ENCODE peak calls at places on chromosomes 6 and 20, in six cellular contexts. X is cardiac muscle cell, T is hepatocyte, D is ovary, Z is mammary epithelial cell, Q is thyroid gland. V is an unnamed sample. For H3K27me3, the result is how much of the 10 kb centered on the place peaks cover.

GRCh38 chr6:85669735-85670194 is 27.1 kb upstream of the SYNCRIP start:
- DNase-seq in T (no peak), D (no peak), Z (peak), X (peak), Q (no peak), V (no peak)

GRCh38 chr20:20594171-20594530 is 118.3 kb downstream of the RALGAPA2 start:
- DNase-seq in T (peak), Z (no peak), Q (no peak), D (no peak), X (peak), V (no peak)

GRCh38 chr20:3663031-3663701 is at the start of gene GFRA4:
- DNase-seq in T (no peak), Q (no peak), Z (no peak), X (no peak), D (no peak), V (no peak)

GRCh38 chr6:46655803-46656202 is 3.0 kb downstream of the SLC25A27 start:
- DNase-seq in Q (no peak), T (peak), D (no peak), X (peak), Z (no peak), V (no peak)

GRCh38 chr6:112571486-112571885 is 224.4 kb downstream of the RFPL4B start:
- DNase-seq in T (peak), Z (no peak), D (peak), X (peak), Q (peak), V (peak)

GRCh38 chr20:63233061-63233344 is 2.7 kb upstream of the BIRC7 start:
- DNase-seq in D (no peak), Z (no peak), Q (no peak), T (no peak), X (no peak), V (no peak)

GRCh38 chr20:50335105-50335504 is 144.5 kb downstream of the CEBPB start:
- DNase-seq in Q (peak), Z (peak), T (peak), D (no peak), X (peak), V (peak)

GRCh38 chr6:43076928-43077809 is 1.1 kb downstream of the PTK7 start:
- DNase-seq in X (peak), T (peak), Z (peak), Q (peak), D (peak), V (peak)

GRCh38 chr6:163617549-163617948 is 203.0 kb downstream of the QKI start:
- DNase-seq in X (no peak), D (no peak), Z (no peak), Q (no peak), T (no peak), V (no peak)

GRCh38 chr20:49948809-49949507 is 12.8 kb downstream of the RNF114 start:
- DNase-seq in D (no peak), Q (no peak), X (peak), T (no peak), Z (no peak), V (no peak)

GRCh38 chr20:53872561-53873248 is 197.7 kb downstream of the BCAS1 start:
- DNase-seq in T (no peak), Z (no peak), X (peak), Q (peak), D (no peak), V (no peak)

GRCh38 chr20:35341366-35342028 is 49.3 kb upstream of the FAM83C start:
- DNase-seq in D (no peak), Z (peak), T (no peak), X (no peak), Q (no peak), V (no peak)

GRCh38 chr20:35345189-35345588 is 53.0 kb upstream of the FAM83C start:
- DNase-seq in T (no peak), Q (no peak), Z (no peak), X (no peak), D (no peak), V (no peak)

GRCh38 chr20:35340436-35340835 is 48.2 kb upstream of the FAM83C start:
- DNase-seq in T (no peak), Q (no peak), D (no peak), X (no peak), Z (no peak), V (no peak)

GRCh38 chr20:35344354-35344837 is 52.2 kb upstream of the FAM83C start:
- DNase-seq in T (peak), Z (peak), Q (no peak), D (peak), X (peak), V (no peak)

GRCh38 chr20:35342154-35342769 is 50.0 kb upstream of the FAM83C start:
- DNase-seq in X (peak), T (no peak), Z (no peak), Q (peak), D (no peak), V (no peak)
- TF ChIP-seq CTCF in X (peak), T (no peak), Z (peak), Q (no peak), D (no peak), V (no peak)

GRCh38 chr6:147382945-147383554 is 125.4 kb upstream of the SAMD5 start:
- DNase-seq in X (peak), D (no peak), T (peak), Q (no peak), Z (peak), V (no peak)

GRCh38 chr6:147384737-147385710 is 123.5 kb upstream of the SAMD5 start:
- DNase-seq in D (no peak), X (no peak), T (no peak), Q (no peak), Z (no peak), V (no peak)

GRCh38 chr6:147384029-147384428 is 124.5 kb upstream of the SAMD5 start:
- DNase-seq in Q (no peak), T (no peak), D (no peak), X (no peak), Z (no peak), V (no peak)

GRCh38 chr6:147378819-147379218 is 129.7 kb upstream of the SAMD5 start:
- DNase-seq in D (no peak), Q (no peak), T (no peak), Z (no peak), X (no peak), V (no peak)

GRCh38 chr6:147381734-147382133 is 126.8 kb upstream of the SAMD5 start:
- DNase-seq in T (no peak), Q (no peak), X (no peak), D (no peak), Z (no peak), V (no peak)
- H3K27me3 ChIP-seq in T (under half), Q (under half), X (under half), D (under half), Z (under half), V (under half)

GRCh38 chr6:34519971-34520644 is 36.0 kb downstream of the SPDEF start:
- DNase-seq in Q (no peak), X (no peak), Z (no peak), T (no peak), D (no peak), V (no peak)
- TF ChIP-seq CTCF in Q (no peak), X (no peak), Z (no peak), T (no peak), D (no peak), V (no peak)

GRCh38 chr6:156016186-156016976 is 560.7 kb upstream of the NOX3 start:
- DNase-seq in T (no peak), X (no peak), D (no peak), Z (no peak), Q (no peak), V (no peak)
- H3K27me3 ChIP-seq in T (under half), X (under half), D (under half), Z (under half), Q (under half), V (under half)

DNA sequence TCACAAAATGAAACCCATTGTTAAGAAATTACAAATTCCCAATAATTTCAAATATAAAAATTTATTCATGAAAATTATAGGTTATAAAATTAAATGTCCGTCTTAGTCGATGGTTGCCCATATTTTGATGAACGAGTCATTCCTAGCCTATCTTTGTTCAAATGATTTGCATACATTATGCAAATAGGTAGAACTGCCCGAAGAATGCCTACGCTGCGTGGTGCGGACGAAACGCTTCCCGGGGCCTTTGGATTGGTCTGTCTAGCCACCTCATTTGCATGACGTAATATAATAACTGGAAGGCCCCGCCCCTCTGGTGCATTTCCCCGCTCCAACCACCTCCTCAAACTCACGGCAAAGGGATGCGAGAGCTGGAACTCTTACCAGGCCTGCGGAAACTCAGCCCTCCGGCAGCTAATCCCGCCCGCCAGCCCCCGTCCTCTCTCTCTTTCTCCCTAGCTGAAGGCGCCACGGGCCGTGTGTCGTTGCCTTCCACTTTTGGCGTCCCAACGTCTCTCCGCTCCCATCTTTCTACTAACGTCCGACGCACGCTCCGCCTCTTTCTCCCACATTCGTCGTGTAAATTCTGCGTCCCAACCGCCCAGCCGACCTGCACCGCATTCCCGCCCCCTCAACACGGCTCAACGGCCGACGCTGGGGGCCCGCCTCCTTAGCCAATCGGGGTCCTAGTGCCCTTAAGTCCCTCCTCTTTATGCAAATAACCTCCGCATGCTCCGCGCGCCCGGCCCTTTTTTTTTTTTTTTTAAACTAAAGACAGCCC is 520 bp upstream of the PRRC2A start:
- DNase-seq in T (peak), X (peak), D (peak), Q (peak), Z (peak), V (peak)
- TF ChIP-seq CTCF in T (no peak), X (no peak), D (no peak), Q (no peak), Z (no peak), V (no peak)

GRCh38 chr20:58592076-58592695 is 58.9 kb upstream of the STX16 start:
- DNase-seq in T (no peak), D (no peak), Q (no peak), X (no peak), Z (no peak), V (no peak)
- H3K27me3 ChIP-seq in T (under half), D (under half), Q (under half), X (under half), Z (under half), V (under half)

V was measured in body of pancreas.